ENCODE peak calls at places on chromosomes 1 and 21, in six cellular contexts. I is heart right ventricle, X is prostate gland, S is thoracic aorta, N is breast epithelium, B is fibroblast of lung. C is an unnamed sample. For H3K36me3, the result is how much of the 10 kb centered on the place peaks cover.

GRCh38 chr1:30130106-30130505 is 593.3 kb downstream of the MATN1 start:
- DNase-seq in N (no peak), X (no peak), B (no peak), S (no peak), I (no peak), C (no peak)

GRCh38 chr1:158507511-158507910 is 35.5 kb downstream of the OR10R2 start:
- DNase-seq in N (no peak), I (no peak), S (no peak), B (no peak), X (no peak), C (no peak)

GRCh38 chr21:45293214-45293725 is 5.6 kb upstream of the POFUT2 start:
- DNase-seq in S (no peak), B (peak), X (no peak), N (no peak), I (peak), C (no peak)

GRCh38 chr1:160374701-160375443 is 8.0 kb downstream of the NHLH1 start:
- DNase-seq in S (no peak), X (no peak), B (no peak), I (no peak), N (no peak), C (no peak)

GRCh38 chr1:115377411-115377810 is 39.4 kb upstream of the NGF start:
- DNase-seq in N (no peak), I (no peak), S (no peak), X (no peak), B (peak), C (peak)

GRCh38 chr1:7912145-7912544 is 28.5 kb downstream of the TNFRSF9 start:
- DNase-seq in N (no peak), B (no peak), X (no peak), S (no peak), I (no peak), C (no peak)

GRCh38 chr1:163826500-163826899 is 504.7 kb downstream of the NUF2 start:
- DNase-seq in X (no peak), N (no peak), B (no peak), I (peak), S (no peak), C (no peak)

GRCh38 chr1:20573987-20574386 is 14.9 kb upstream of the CDA start:
- DNase-seq in X (no peak), N (no peak), S (no peak), B (no peak), I (no peak), C (no peak)

GRCh38 chr1:84061336-84061735 is 62.4 kb upstream of the TTLL7 start:
- DNase-seq in B (no peak), I (no peak), N (no peak), X (no peak), S (no peak), C (peak)

GRCh38 chr1:240356568-240356967 is 255.4 kb downstream of the GREM2 start:
- DNase-seq in B (no peak), I (no peak), S (no peak), X (no peak), N (no peak), C (no peak)

GRCh38 chr1:150579110-150579954 is at the start of gene MCL1:
- DNase-seq in I (peak), X (peak), S (peak), B (peak), N (peak), C (peak)

GRCh38 chr1:150576794-150577556 is 2.4 kb downstream of the MCL1 start:
- DNase-seq in I (no peak), S (no peak), X (peak), N (no peak), B (peak), C (peak)

GRCh38 chr1:150577557-150578277 is 1.7 kb downstream of the MCL1 start:
- DNase-seq in B (peak), I (no peak), N (no peak), X (no peak), S (no peak), C (peak)

GRCh38 chr1:150579955-150580642 is 689 bp upstream of the MCL1 start:
- DNase-seq in S (no peak), B (no peak), X (no peak), I (no peak), N (no peak), C (no peak)

DNA sequence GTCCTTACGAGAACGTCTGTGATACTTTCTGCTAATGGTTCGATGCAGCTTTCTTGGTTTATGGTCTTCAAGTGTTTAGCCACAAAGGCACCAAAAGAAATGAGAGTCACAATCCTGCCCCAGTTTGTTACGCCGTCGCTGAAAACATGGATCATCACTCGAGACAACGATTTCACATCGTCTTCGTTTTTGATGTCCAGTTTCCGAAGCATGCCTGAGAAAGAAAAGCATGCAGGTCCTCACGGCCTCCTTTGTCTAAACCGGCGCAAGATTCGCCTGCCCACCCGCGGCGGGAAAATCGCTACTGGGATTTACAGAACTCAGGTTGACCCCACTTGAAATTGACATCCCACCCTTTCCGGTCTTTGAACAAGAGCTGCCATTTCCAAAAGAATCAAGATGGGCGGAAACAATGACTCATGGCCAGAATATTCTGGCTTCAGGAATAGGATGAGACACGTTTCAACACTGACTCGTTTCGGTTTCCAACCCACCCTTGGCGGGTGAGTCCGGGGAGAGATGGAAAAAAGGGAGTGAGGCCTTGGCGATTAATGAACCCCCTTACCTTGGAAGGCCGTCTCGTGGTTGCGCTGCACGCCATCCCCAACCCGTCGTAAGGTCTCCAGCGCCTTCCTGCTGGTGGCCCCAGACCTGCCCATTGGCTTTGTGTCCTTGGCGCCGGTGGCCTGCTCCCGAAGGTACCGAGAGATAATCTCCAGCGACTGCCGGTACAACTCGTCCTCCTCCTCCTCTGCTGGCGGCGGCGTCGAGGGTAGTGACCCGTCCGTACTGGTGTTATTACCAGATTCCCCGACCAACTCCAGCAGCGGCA is 916 bp downstream of the MCL1 start:
- DNase-seq in I (peak), X (peak), N (no peak), S (peak), B (peak), C (peak)
- H3K36me3 ChIP-seq in I (under half), X (under half), N (under half), S (under half), B (under half), C (under half)

DNA sequence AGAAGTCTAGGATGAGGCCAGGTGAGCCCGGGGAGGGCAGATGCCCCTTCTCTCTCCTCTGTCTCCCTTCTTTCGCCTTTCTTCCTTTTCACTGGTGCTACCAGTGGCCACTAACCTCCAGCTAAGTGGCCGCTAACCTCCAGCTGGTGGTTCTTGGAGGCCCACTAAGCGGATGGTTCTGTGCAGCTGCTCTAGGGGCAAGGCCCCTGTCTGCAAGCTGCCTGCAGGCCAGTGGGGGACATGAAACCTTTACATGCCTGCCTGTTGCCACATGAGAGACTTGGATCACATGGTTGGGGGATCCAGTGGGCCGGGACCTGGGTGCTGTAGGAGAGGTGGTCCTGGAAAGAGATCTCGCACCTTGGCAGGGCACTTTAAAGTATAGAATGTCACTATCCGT is 17.7 kb downstream of the IKBKE start:
- DNase-seq in B (no peak), N (no peak), X (no peak), S (no peak), I (no peak), C (no peak)
- H3K36me3 ChIP-seq in B (under half), N (under half), X (under half), S (under half), I (under half), C (under half)

GRCh38 chr1:34927316-34927715 is 2.1 kb downstream of the DLGAP3 start:
- DNase-seq in S (no peak), N (no peak), X (no peak), I (no peak), B (no peak), C (no peak)

GRCh38 chr1:34926156-34926555 is 3.3 kb downstream of the DLGAP3 start:
- DNase-seq in S (no peak), I (no peak), X (no peak), N (no peak), B (no peak), C (no peak)

GRCh38 chr1:34924759-34925555 is 4.5 kb downstream of the DLGAP3 start:
- DNase-seq in I (peak), S (no peak), B (peak), X (peak), N (peak), C (peak)

GRCh38 chr1:34926894-34927293 is 2.6 kb downstream of the DLGAP3 start:
- DNase-seq in I (no peak), N (no peak), B (no peak), X (no peak), S (no peak), C (peak)

DNA sequence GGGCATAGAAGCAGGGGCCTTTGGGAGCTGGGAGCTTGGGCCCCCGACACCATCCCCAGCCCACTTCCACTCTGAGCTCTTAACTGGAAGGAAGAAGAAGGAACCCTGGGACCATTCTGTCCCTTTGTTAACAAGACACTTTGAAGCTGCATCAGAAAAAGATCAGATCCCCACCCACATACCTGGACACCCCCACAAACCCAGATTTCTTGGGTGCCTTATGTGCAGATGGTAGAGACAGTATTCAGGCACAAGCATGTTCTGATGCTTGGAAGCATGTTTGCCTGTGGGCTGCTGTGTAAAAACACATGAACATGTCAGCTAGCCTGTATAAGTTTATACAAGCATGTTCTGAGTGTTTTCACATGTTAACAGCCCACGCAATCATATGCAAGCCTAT is 3.7 kb downstream of the DLGAP3 start:
- DNase-seq in S (no peak), X (no peak), I (no peak), B (no peak), N (no peak), C (no peak)
- H3K36me3 ChIP-seq in S (under half), X (under half), I (under half), B (under half), N (under half), C (under half)

GRCh38 chr1:223811634-223812101 is 34.1 kb downstream of the TP53BP2 start:
- DNase-seq in X (no peak), I (no peak), S (no peak), N (no peak), B (peak), C (peak)

GRCh38 chr1:223810586-223810985 is 35.2 kb downstream of the TP53BP2 start:
- DNase-seq in N (no peak), B (no peak), I (no peak), X (no peak), S (no peak), C (peak)

GRCh38 chr1:223815865-223816264 is 29.9 kb downstream of the TP53BP2 start:
- DNase-seq in I (no peak), X (no peak), S (no peak), N (no peak), B (no peak), C (peak)

GRCh38 chr1:223815020-223815853 is 30.5 kb downstream of the TP53BP2 start:
- DNase-seq in B (no peak), X (no peak), S (no peak), N (no peak), I (no peak), C (no peak)

GRCh38 chr1:223813645-223814044 is 32.1 kb downstream of the TP53BP2 start:
- DNase-seq in B (no peak), S (no peak), N (no peak), X (no peak), I (no peak), C (no peak)
- H3K36me3 ChIP-seq in B (under half), S (under half), N (under half), X (under half), I (under half), C (under half)

GRCh38 chr1:66356605-66357004 is 177.3 kb upstream of the SGIP1 start:
- DNase-seq in I (no peak), X (no peak), B (no peak), N (no peak), S (no peak), C (no peak)
- H3K36me3 ChIP-seq in I (under half), X (under half), B (under half), N (under half), S (under half), C (under half)

GRCh38 chr1:39438002-39438401 is 53.4 kb upstream of the BMP8A start:
- DNase-seq in X (no peak), S (no peak), I (no peak), N (no peak), B (no peak), C (no peak)
- H3K36me3 ChIP-seq in X (under half), S (half or more), I (under half), N (under half), B (under half), C (under half)

GRCh38 chr1:205162301-205162700 is 40.5 kb upstream of the RBBP5 start:
- DNase-seq in B (no peak), I (no peak), N (no peak), X (no peak), S (no peak), C (no peak)

GRCh38 chr1:205152505-205152904 is 30.7 kb upstream of the RBBP5 start:
- DNase-seq in X (no peak), S (no peak), I (no peak), B (no peak), N (no peak), C (no peak)

GRCh38 chr1:205161071-205161470 is 39.3 kb upstream of the RBBP5 start:
- DNase-seq in N (no peak), X (no peak), I (no peak), S (no peak), B (no peak), C (no peak)

GRCh38 chr1:205158048-205158616 is 36.4 kb upstream of the RBBP5 start:
- DNase-seq in I (no peak), N (no peak), S (no peak), B (no peak), X (no peak), C (no peak)
- H3K36me3 ChIP-seq in I (under half), N (under half), S (half or more), B (under half), X (under half), C (under half)

GRCh38 chr1:213419369-213420030 is 368.5 kb downstream of the RPS6KC1 start:
- DNase-seq in X (no peak), N (no peak), B (no peak), S (no peak), I (no peak), C (no peak)
- H3K36me3 ChIP-seq in X (under half), N (under half), B (under half), S (under half), I (under half), C (under half)

DNA sequence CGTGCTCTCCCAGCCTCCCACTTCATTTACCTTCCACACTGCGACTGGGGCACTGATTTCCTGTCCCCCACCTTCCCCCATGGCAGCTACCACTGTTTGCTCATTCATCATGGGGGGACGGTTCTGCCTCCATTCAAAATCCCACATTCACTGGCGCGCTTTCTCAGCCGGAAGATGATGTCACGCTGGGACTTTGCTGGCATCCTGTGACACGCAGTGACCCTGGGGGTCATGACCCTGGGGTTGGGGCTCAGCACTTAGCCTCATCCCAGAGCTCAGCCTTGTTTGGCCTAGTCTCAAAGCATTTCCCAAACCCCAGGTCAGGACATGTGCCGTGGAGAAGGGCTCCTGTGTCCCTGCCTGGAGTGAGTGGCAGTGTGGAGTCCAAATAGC is 582 bp upstream of the KCNAB2 start:
- DNase-seq in X (no peak), N (no peak), B (no peak), S (no peak), I (no peak), C (no peak)
- H3K36me3 ChIP-seq in X (under half), N (under half), B (under half), S (under half), I (under half), C (under half)

DNA sequence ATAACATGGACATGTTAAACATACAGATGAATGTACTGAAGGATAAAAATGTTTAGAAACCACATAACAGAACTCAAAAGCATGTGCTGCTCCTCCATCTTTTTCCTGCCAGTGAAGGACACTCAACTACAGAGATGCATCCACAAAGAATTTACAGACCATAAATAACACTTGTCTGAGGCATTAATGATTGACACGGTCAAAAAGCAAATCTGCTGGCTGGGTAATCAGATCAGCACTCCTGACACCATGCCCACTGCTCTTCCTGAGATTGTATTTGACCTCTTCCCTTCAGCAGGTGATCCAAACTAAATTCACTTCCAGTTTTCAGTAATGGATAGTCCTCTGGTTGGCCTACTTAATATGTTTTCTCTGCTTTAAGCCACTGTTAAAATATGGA is 6.6 kb downstream of the CREG1 start:
- DNase-seq in B (no peak), S (no peak), N (no peak), I (no peak), X (no peak), C (no peak)
- H3K36me3 ChIP-seq in B (under half), S (under half), N (under half), I (under half), X (under half), C (under half)

C was measured in bronchial epithelial cell.